ENCODE peak calls at places on chromosomes 16 and 17, in six cellular contexts. One of them, this sample, is unnamed.

GRCh38 chr16:48559462-48560211 is 50.3 kb downstream of the N4BP1 start:
- DNase-seq in GM12878: no peak
- DNase-seq in K562: no peak
- DNase-seq in H1: no peak
- DNase-seq in HepG2: no peak
- DNase-seq in GM12891: no peak
- DNase-seq in this sample: no peak

GRCh38 chr16:539901-540530 is 12.5 kb downstream of the CAPN15 start:
- DNase-seq in GM12891: no peak
- DNase-seq in HepG2: no peak
- DNase-seq in GM12878: no peak
- DNase-seq in K562: no peak
- DNase-seq in H1: no peak
- DNase-seq in this sample: no peak

GRCh38 chr16:12575288-12575687 is 228.4 kb downstream of the CPPED1 start:
- DNase-seq in H1: no peak
- DNase-seq in HepG2: no peak
- DNase-seq in GM12891: no peak
- DNase-seq in K562: no peak
- DNase-seq in GM12878: no peak
- DNase-seq in this sample: no peak

GRCh38 chr17:29495011-29495410 is 71.8 kb downstream of the ABHD15 start:
- DNase-seq in H1: no peak
- DNase-seq in GM12878: no peak
- DNase-seq in HepG2: no peak
- DNase-seq in K562: no peak
- DNase-seq in GM12891: no peak
- DNase-seq in this sample: no peak

GRCh38 chr17:2905697-2906595 is 109.7 kb downstream of the RAP1GAP2 start:
- DNase-seq in HepG2: no peak
- DNase-seq in GM12878: no peak
- DNase-seq in H1: no peak
- DNase-seq in GM12891: no peak
- DNase-seq in K562: no peak
- DNase-seq in this sample: no peak

GRCh38 chr17:47278561-47278960 is 24.9 kb downstream of the ITGB3 start:
- DNase-seq in H1: no peak
- DNase-seq in K562: no peak
- DNase-seq in GM12891: no peak
- DNase-seq in GM12878: no peak
- DNase-seq in HepG2: no peak
- DNase-seq in this sample: no peak

GRCh38 chr16:12971216-12971615 is 69.8 kb downstream of the SHISA9 start:
- DNase-seq in GM12878: no peak
- DNase-seq in K562: peak; percentile 43
- DNase-seq in H1: peak; percentile 5
- DNase-seq in HepG2: no peak
- DNase-seq in GM12891: no peak
- DNase-seq in this sample: no peak

GRCh38 chr17:43558805-43559160 is 12.6 kb upstream of the ETV4 start:
- DNase-seq in H1: no peak
- DNase-seq in GM12878: no peak
- DNase-seq in GM12891: no peak
- DNase-seq in K562: no peak
- DNase-seq in HepG2: no peak
- DNase-seq in this sample: no peak

GRCh38 chr17:27384261-27384701 is 72.0 kb upstream of the KSR1 start:
- DNase-seq in HepG2: no peak
- DNase-seq in GM12891: no peak
- DNase-seq in GM12878: no peak
- DNase-seq in K562: no peak
- DNase-seq in H1: no peak
- DNase-seq in this sample: no peak

GRCh38 chr16:19348578-19349315 is 63.2 kb downstream of the CLEC19A start:
- DNase-seq in GM12891: no peak
- DNase-seq in H1: peak; percentile 41
- DNase-seq in K562: no peak
- DNase-seq in GM12878: no peak
- DNase-seq in HepG2: no peak
- DNase-seq in this sample: no peak
- TF ChIP-seq POLR2AphosphoS5 in GM12891: no peak
- TF ChIP-seq POLR2AphosphoS5 in H1: no peak
- TF ChIP-seq POLR2AphosphoS5 in K562: no peak
- TF ChIP-seq POLR2AphosphoS5 in GM12878: no peak
- TF ChIP-seq POLR2AphosphoS5 in HepG2: no peak
- TF ChIP-seq POLR2AphosphoS5 in this sample: no peak

DNA sequence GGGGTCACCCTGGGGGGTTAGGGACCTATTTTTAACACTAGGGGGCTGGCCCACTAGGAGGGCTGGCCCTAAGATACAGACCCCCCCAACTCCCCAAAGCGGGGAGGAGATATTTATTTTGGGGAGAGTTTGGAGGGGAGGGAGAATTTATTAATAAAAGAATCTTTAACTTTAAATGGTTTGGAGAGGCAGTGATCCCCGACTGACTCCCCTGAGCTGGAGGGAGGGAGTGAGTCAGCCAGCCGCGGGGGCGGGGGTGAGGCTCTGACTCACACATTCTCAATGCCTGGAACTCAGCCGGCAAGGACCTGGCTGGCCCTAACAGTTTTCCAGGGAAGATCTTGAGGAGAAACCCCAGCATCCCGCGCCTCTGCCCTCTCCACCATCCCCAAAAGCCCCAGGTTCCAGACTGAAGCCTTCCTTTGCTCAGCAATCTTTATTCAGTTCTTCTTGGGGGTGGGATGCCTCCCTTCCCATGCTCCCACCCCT is 1.5 kb downstream of the HCFC1R1 start:
- DNase-seq in K562: peak; percentile 92
- DNase-seq in H1: no peak
- DNase-seq in GM12878: no peak
- DNase-seq in GM12891: no peak
- DNase-seq in HepG2: peak; percentile 76
- DNase-seq in this sample: no peak
- TF ChIP-seq POLR2A in K562: no peak
- TF ChIP-seq POLR2A in H1: no peak
- TF ChIP-seq POLR2A in GM12878: no peak
- TF ChIP-seq POLR2A in GM12891: no peak
- TF ChIP-seq POLR2A in HepG2: peak; percentile 40
- TF ChIP-seq POLR2A in this sample: no peak

GRCh38 chr16:50326835-50327465 is 41.8 kb downstream of the BRD7 start:
- DNase-seq in K562: peak; percentile 72
- DNase-seq in HepG2: no peak
- DNase-seq in H1: no peak
- DNase-seq in GM12891: no peak
- DNase-seq in GM12878: peak; percentile 25
- DNase-seq in this sample: peak; percentile 14
- TF ChIP-seq TAF1 in K562: no peak
- TF ChIP-seq TAF1 in HepG2: no peak
- TF ChIP-seq TAF1 in H1: no peak
- TF ChIP-seq TAF1 in GM12891: no peak
- TF ChIP-seq TAF1 in GM12878: no peak
- TF ChIP-seq TAF1 in this sample: no peak

GRCh38 chr16:88782454-88783390 is 2.3 kb downstream of the PIEZO1 start:
- DNase-seq in K562: peak; percentile 65
- DNase-seq in GM12878: no peak
- DNase-seq in GM12891: no peak
- DNase-seq in HepG2: no peak
- DNase-seq in H1: no peak
- DNase-seq in this sample: no peak
- TF ChIP-seq POLR2AphosphoS5 in K562: peak; percentile 11
- TF ChIP-seq POLR2AphosphoS5 in GM12878: no peak
- TF ChIP-seq POLR2AphosphoS5 in GM12891: no peak
- TF ChIP-seq POLR2AphosphoS5 in HepG2: no peak
- TF ChIP-seq POLR2AphosphoS5 in H1: no peak
- TF ChIP-seq POLR2AphosphoS5 in this sample: no peak

GRCh38 chr17:60138769-60139437 is 10.9 kb upstream of the CA4 start:
- DNase-seq in GM12891: no peak
- DNase-seq in HepG2: no peak
- DNase-seq in GM12878: no peak
- DNase-seq in H1: no peak
- DNase-seq in K562: no peak
- DNase-seq in this sample: no peak

GRCh38 chr17:60137731-60138130 is 12.0 kb upstream of the CA4 start:
- DNase-seq in H1: no peak
- DNase-seq in GM12878: no peak
- DNase-seq in K562: no peak
- DNase-seq in HepG2: no peak
- DNase-seq in GM12891: no peak
- DNase-seq in this sample: no peak

GRCh38 chr17:60135951-60136666 is 13.7 kb upstream of the CA4 start:
- DNase-seq in K562: no peak
- DNase-seq in GM12878: no peak
- DNase-seq in H1: no peak
- DNase-seq in HepG2: no peak
- DNase-seq in GM12891: no peak
- DNase-seq in this sample: no peak

GRCh38 chr17:60134396-60135159 is 15.2 kb upstream of the CA4 start:
- DNase-seq in H1: no peak
- DNase-seq in GM12878: no peak
- DNase-seq in K562: peak; percentile 63
- DNase-seq in HepG2: no peak
- DNase-seq in GM12891: no peak
- DNase-seq in this sample: no peak

GRCh38 chr17:60135160-60135950 is 14.4 kb upstream of the CA4 start:
- DNase-seq in K562: peak; percentile 94
- DNase-seq in H1: no peak
- DNase-seq in GM12878: peak; percentile 44
- DNase-seq in HepG2: peak; percentile 77
- DNase-seq in GM12891: peak; percentile 93
- DNase-seq in this sample: peak; percentile 94
- TF ChIP-seq POLR2A in K562: peak; percentile 75
- TF ChIP-seq POLR2A in H1: no peak
- TF ChIP-seq POLR2A in GM12878: peak; percentile 80
- TF ChIP-seq POLR2A in HepG2: no peak
- TF ChIP-seq POLR2A in GM12891: peak; percentile 27
- TF ChIP-seq POLR2A in this sample: peak; percentile 81

DNA sequence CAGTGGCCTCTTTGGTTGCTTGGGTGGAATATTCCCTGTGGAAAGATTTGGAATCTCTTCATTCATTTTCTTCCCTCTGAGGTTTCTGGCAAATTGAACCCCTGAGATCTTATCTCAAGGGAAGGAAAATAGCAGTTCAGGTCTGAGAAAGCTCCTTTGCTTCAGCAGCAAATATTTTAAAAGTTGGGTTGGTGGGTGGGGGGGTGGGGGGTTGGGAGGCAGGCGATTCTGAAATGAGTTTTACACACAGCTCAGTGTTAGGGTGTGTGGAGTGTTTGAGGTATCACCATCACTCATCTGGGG is 6.9 kb downstream of the TBX2 start:
- DNase-seq in GM12878: no peak
- DNase-seq in K562: no peak
- DNase-seq in H1: no peak
- DNase-seq in GM12891: no peak
- DNase-seq in HepG2: no peak
- DNase-seq in this sample: no peak
- TF ChIP-seq TAF1 in GM12878: no peak
- TF ChIP-seq TAF1 in K562: no peak
- TF ChIP-seq TAF1 in H1: no peak
- TF ChIP-seq TAF1 in GM12891: no peak
- TF ChIP-seq TAF1 in HepG2: no peak
- TF ChIP-seq TAF1 in this sample: no peak

GRCh38 chr16:50202926-50203624 is 50.0 kb downstream of the TENT4B start:
- DNase-seq in H1: no peak
- DNase-seq in K562: no peak
- DNase-seq in GM12891: no peak
- DNase-seq in HepG2: peak; percentile 92
- DNase-seq in GM12878: no peak
- DNase-seq in this sample: no peak
- TF ChIP-seq POLR2AphosphoS5 in H1: no peak
- TF ChIP-seq POLR2AphosphoS5 in K562: no peak
- TF ChIP-seq POLR2AphosphoS5 in GM12891: no peak
- TF ChIP-seq POLR2AphosphoS5 in HepG2: no peak
- TF ChIP-seq POLR2AphosphoS5 in GM12878: no peak
- TF ChIP-seq POLR2AphosphoS5 in this sample: no peak

GRCh38 chr16:84842516-84843148 is 22.8 kb downstream of the CRISPLD2 start:
- DNase-seq in H1: no peak
- DNase-seq in K562: no peak
- DNase-seq in GM12878: no peak
- DNase-seq in GM12891: no peak
- DNase-seq in HepG2: no peak
- DNase-seq in this sample: no peak

GRCh38 chr16:84843149-84844048 is 23.6 kb downstream of the CRISPLD2 start:
- DNase-seq in HepG2: no peak
- DNase-seq in GM12891: no peak
- DNase-seq in H1: no peak
- DNase-seq in K562: no peak
- DNase-seq in GM12878: no peak
- DNase-seq in this sample: no peak

GRCh38 chr16:84839956-84840355 is 20.2 kb downstream of the CRISPLD2 start:
- DNase-seq in K562: no peak
- DNase-seq in GM12878: no peak
- DNase-seq in H1: no peak
- DNase-seq in GM12891: no peak
- DNase-seq in HepG2: no peak
- DNase-seq in this sample: no peak

GRCh38 chr16:84840687-84841627 is 21.2 kb downstream of the CRISPLD2 start:
- DNase-seq in GM12891: no peak
- DNase-seq in HepG2: no peak
- DNase-seq in GM12878: no peak
- DNase-seq in H1: no peak
- DNase-seq in K562: no peak
- DNase-seq in this sample: no peak

GRCh38 chr16:84841787-84842300 is 22.1 kb downstream of the CRISPLD2 start:
- DNase-seq in HepG2: no peak
- DNase-seq in GM12891: no peak
- DNase-seq in H1: peak; percentile 72
- DNase-seq in GM12878: no peak
- DNase-seq in K562: no peak
- DNase-seq in this sample: no peak
- TF ChIP-seq POLR2A in HepG2: no peak
- TF ChIP-seq POLR2A in GM12891: no peak
- TF ChIP-seq POLR2A in H1: no peak
- TF ChIP-seq POLR2A in GM12878: no peak
- TF ChIP-seq POLR2A in K562: no peak
- TF ChIP-seq POLR2A in this sample: no peak